ENCODE peak calls at places on chromosomes 12 and 14, in nine cellular contexts. J is IMR-90, T is RWPE1, R is body of pancreas, Y is fibroblast of lung, E is tibial artery, S is esophagus muscularis mucosa, Z is right atrium auricular region, M is heart right ventricle. B is an unnamed sample.

GRCh38 chr12:97167598-97167997 is 260.5 kb downstream of the NEDD1 start:
- DNase-seq in J (no peak), T (no peak), R (no peak), Y (peak; percentile 90), E (no peak), S (no peak), Z (no peak), M (no peak), B (no peak)

GRCh38 chr14:30921305-30921704 is 46.9 kb downstream of the COCH start:
- DNase-seq in J (peak; percentile 28), T (no peak), R (no peak), Y (no peak), E (no peak), S (no peak), Z (no peak), M (no peak), B (no peak)

GRCh38 chr14:59425322-59425945 is 39.7 kb downstream of the GPR135 start:
- DNase-seq in J (peak; percentile 57), T (no peak), R (peak; percentile 29), Y (peak; percentile 23), E (no peak), S (no peak), Z (no peak), M (peak; percentile 37), B (no peak)

GRCh38 chr14:26621366-26621765 is 23.5 kb upstream of the NOVA1 start:
- DNase-seq in J (no peak), T (no peak), R (no peak), Y (no peak), E (no peak), S (no peak), Z (no peak), M (no peak), B (no peak)

GRCh38 chr14:103694572-103695026 is 20.7 kb downstream of the XRCC3 start:
- DNase-seq in J (no peak), T (no peak), R (no peak), Y (no peak), E (no peak), S (no peak), Z (no peak), M (no peak), B (no peak)

GRCh38 chr12:122073815-122074214 is 4.7 kb upstream of the MLXIP start:
- DNase-seq in J (no peak), T (no peak), R (no peak), Y (no peak), E (no peak), S (no peak), Z (no peak), M (no peak), B (no peak)

GRCh38 chr12:93146278-93146939 is 217.3 kb upstream of the EEA1 start:
- DNase-seq in J (peak; percentile 64), T (no peak), R (peak; percentile 19), Y (peak; percentile 63), E (no peak), S (no peak), Z (no peak), M (no peak), B (no peak)

GRCh38 chr14:81323621-81324400 is 76.3 kb downstream of the STON2 start:
- DNase-seq in J (no peak), T (peak; percentile 86), R (no peak), Y (peak; percentile 38), E (no peak), S (no peak), Z (no peak), M (no peak), B (peak; percentile 79)

GRCh38 chr12:98538031-98538430 is 22.6 kb downstream of the TMPO start:
- DNase-seq in J (no peak), T (no peak), R (no peak), Y (no peak), E (no peak), S (no peak), Z (no peak), M (no peak), B (no peak)

GRCh38 chr14:92510972-92511371 is 2.6 kb upstream of the RIN3 start:
- DNase-seq in J (no peak), T (peak; percentile 8), R (no peak), Y (no peak), E (no peak), S (no peak), Z (no peak), M (no peak), B (no peak)

GRCh38 chr14:75422169-75422568 is 5.7 kb upstream of the JDP2 start:
- DNase-seq in J (peak; percentile 92), T (peak; percentile 76), R (no peak), Y (peak; percentile 81), E (no peak), S (no peak), Z (no peak), M (no peak), B (peak; percentile 79)

GRCh38 chr12:48978741-48979601 is 849 bp downstream of the WNT1 start:
- DNase-seq in J (no peak), T (no peak), R (no peak), Y (no peak), E (no peak), S (no peak), Z (no peak), M (no peak), B (no peak)

GRCh38 chr14:92726135-92726932 is 22.1 kb downstream of the LGMN start:
- DNase-seq in J (peak; percentile 89), T (peak; percentile 89), R (peak; percentile 77), Y (peak; percentile 90), E (peak; percentile 86), S (no peak), Z (peak; percentile 86), M (peak; percentile 52), B (peak; percentile 78)

GRCh38 chr12:120956579-120957360 is 21.6 kb upstream of the HNF1A start:
- DNase-seq in J (no peak), T (no peak), R (no peak), Y (no peak), E (no peak), S (no peak), Z (no peak), M (no peak), B (no peak)

GRCh38 chr12:111426341-111427185 is 20.8 kb downstream of the SH2B3 start:
- DNase-seq in J (peak; percentile 50), T (no peak), R (no peak), Y (peak; percentile 47), E (no peak), S (no peak), Z (no peak), M (no peak), B (no peak)

GRCh38 chr12:111427417-111428074 is 21.8 kb downstream of the SH2B3 start:
- DNase-seq in J (no peak), T (no peak), R (no peak), Y (no peak), E (no peak), S (no peak), Z (no peak), M (no peak), B (no peak)

GRCh38 chr12:111425655-111426054 is 19.9 kb downstream of the SH2B3 start:
- DNase-seq in J (peak; percentile 39), T (no peak), R (no peak), Y (no peak), E (no peak), S (no peak), Z (no peak), M (no peak), B (no peak)

GRCh38 chr12:111424189-111424792 is 18.6 kb downstream of the SH2B3 start:
- DNase-seq in J (no peak), T (no peak), R (no peak), Y (no peak), E (no peak), S (no peak), Z (no peak), M (no peak), B (no peak)

GRCh38 chr12:111424793-111425251 is 19.1 kb downstream of the SH2B3 start:
- DNase-seq in J (no peak), T (no peak), R (no peak), Y (no peak), E (no peak), S (no peak), Z (no peak), M (no peak), B (no peak)
- H3K27ac ChIP-seq in J (no peak overlapping the region), T (peak overlapping the region; percentile 43), R (no peak overlapping the region), Y (peak overlapping the region; percentile 28), E (no peak overlapping the region), S (no peak overlapping the region), Z (peak overlapping the region; percentile 74), M (peak overlapping the region; percentile 92), B (no peak overlapping the region)

GRCh38 chr14:61460063-61460462 is 138.7 kb downstream of the PRKCH start:
- DNase-seq in J (no peak), T (no peak), R (no peak), Y (no peak), E (no peak), S (no peak), Z (no peak), M (no peak), B (no peak)
- H3K27ac ChIP-seq in J (no peak overlapping the region), T (no peak overlapping the region), R (no peak overlapping the region), Y (no peak overlapping the region), E (no peak overlapping the region), S (no peak overlapping the region), Z (no peak overlapping the region), M (no peak overlapping the region), B (no peak overlapping the region)

GRCh38 chr12:112979281-112979680 is 962 bp downstream of the OAS2 start:
- DNase-seq in J (no peak), T (peak; percentile 27), R (no peak), Y (no peak), E (no peak), S (peak; percentile 90), Z (peak; percentile 65), M (no peak), B (no peak)
- H3K27ac ChIP-seq in J (no peak overlapping the region), T (peak overlapping the region; percentile 91), R (peak overlapping the region; percentile 70), Y (no peak overlapping the region), E (peak overlapping the region; percentile 66), S (peak overlapping the region; percentile 81), Z (peak overlapping the region; percentile 81), M (peak overlapping the region; percentile 87), B (peak overlapping the region; percentile 39)

GRCh38 chr14:50937800-50938199 is 6.5 kb downstream of the PYGL start:
- DNase-seq in J (no peak), T (no peak), R (no peak), Y (no peak), E (no peak), S (no peak), Z (no peak), M (no peak), B (no peak)

GRCh38 chr14:50943261-50943942 is 881 bp downstream of the PYGL start:
- DNase-seq in J (peak; percentile 28), T (peak; percentile 48), R (peak; percentile 37), Y (peak; percentile 67), E (peak; percentile 79), S (no peak), Z (peak; percentile 84), M (peak; percentile 17), B (no peak)

GRCh38 chr14:50944647-50945413 is 547 bp upstream of the PYGL start:
- DNase-seq in J (peak; percentile 35), T (peak; percentile 69), R (peak; percentile 42), Y (peak; percentile 55), E (peak; percentile 79), S (no peak), Z (no peak), M (peak; percentile 17), B (peak; percentile 26)

GRCh38 chr14:50943943-50944646 is at the start of gene PYGL:
- DNase-seq in J (peak; percentile 49), T (peak; percentile 70), R (peak; percentile 74), Y (peak; percentile 76), E (peak; percentile 87), S (peak; percentile 93), Z (peak; percentile 78), M (peak; percentile 60), B (no peak)

DNA sequence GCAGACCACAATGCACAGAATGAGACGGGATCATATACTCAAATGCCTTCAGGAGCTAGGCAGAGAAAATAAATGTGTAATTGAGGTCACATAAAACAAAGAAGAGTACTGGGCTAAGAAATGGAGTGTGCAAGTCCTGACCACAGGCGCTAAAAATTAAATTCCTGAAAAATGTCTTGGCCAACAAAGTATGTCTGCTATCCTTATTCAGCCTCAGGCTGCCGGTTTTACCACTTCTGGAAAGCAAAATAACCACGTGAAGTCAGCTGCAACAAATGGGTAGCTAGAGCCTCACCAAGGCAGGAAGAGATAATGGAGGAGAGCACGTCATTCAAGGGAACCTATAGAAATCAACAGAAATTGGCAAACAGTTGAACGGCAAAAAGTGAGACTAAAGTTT is 3.1 kb downstream of the PYGL start:
- DNase-seq in J (peak; percentile 31), T (no peak), R (no peak), Y (peak; percentile 94), E (no peak), S (no peak), Z (no peak), M (no peak), B (no peak)
- H3K27ac ChIP-seq in J (no peak overlapping the region), T (peak overlapping the region; percentile 14), R (no peak overlapping the region), Y (no peak overlapping the region), E (no peak overlapping the region), S (no peak overlapping the region), Z (no peak overlapping the region), M (no peak overlapping the region), B (no peak overlapping the region)

B was measured in epithelial cell of prostate.